ENCODE peak calls at places on chromosomes 12 and 14, in five cellular contexts. W, Y, B, M and V are unnamed samples.
A peak's percentile ranks its signal among the peaks of the same experiment; 100 is the strongest.

GRCh38 chr12:132311201-132311915 is 18.0 kb downstream of the GALNT9 start:
- DNase-seq in Y (no peak), B (no peak), W (no peak), M (no peak), V (no peak)

GRCh38 chr12:50103767-50104321 is at the start of gene GPD1:
- DNase-seq in B (no peak), Y (no peak), M (peak; percentile 25), W (no peak), V (no peak)

GRCh38 chr12:132465269-132466190 is 24.4 kb upstream of the FBRSL1 start:
- DNase-seq in B (no peak), M (no peak), W (no peak), Y (no peak), V (no peak)

GRCh38 chr12:64006211-64006610 is 161.7 kb downstream of the SRGAP1 start:
- DNase-seq in B (no peak), W (no peak), Y (no peak), M (peak; percentile 80), V (no peak)

GRCh38 chr12:2575245-2575644 is 219.5 kb upstream of the FKBP4 start:
- DNase-seq in M (no peak), W (no peak), Y (no peak), B (no peak), V (no peak)

GRCh38 chr12:52018448-52019122 is 11.8 kb downstream of the TAMALIN start:
- DNase-seq in B (no peak), Y (no peak), M (no peak), W (no peak), V (no peak)

GRCh38 chr14:53545217-53545616 is 392.1 kb upstream of the DDHD1 start:
- DNase-seq in Y (no peak), W (peak; percentile 61), M (peak; percentile 11), B (no peak), V (no peak)

GRCh38 chr14:94471045-94471444 is 5.0 kb downstream of the SERPINA9 start:
- DNase-seq in Y (no peak), W (no peak), M (no peak), B (no peak), V (no peak)

GRCh38 chr14:55073856-55074255 is 22.4 kb downstream of the MAPK1IP1L start:
- DNase-seq in Y (no peak), W (no peak), B (no peak), M (peak; percentile 75), V (no peak)

GRCh38 chr12:17579148-17580026 is 510.6 kb downstream of the RERGL start:
- DNase-seq in W (no peak), M (no peak), B (no peak), Y (peak; percentile 25), V (no peak)

GRCh38 chr12:104480826-104481457 is 24.2 kb downstream of the CHST11 start:
- DNase-seq in Y (no peak), B (no peak), M (peak; percentile 43), W (no peak), V (peak; percentile 83)

GRCh38 chr14:68458840-68459469 is 333.9 kb downstream of the ZFP36L1 start:
- DNase-seq in M (peak; percentile 93), B (peak; percentile 96), Y (no peak), W (no peak), V (no peak)

GRCh38 chr12:55929306-55929791 is 1.6 kb upstream of the DGKA start:
- DNase-seq in B (no peak), W (peak; percentile 92), M (no peak), Y (no peak), V (peak; percentile 86)

GRCh38 chr14:37197421-37198272 is at the start of gene MIPOL1:
- DNase-seq in B (peak; percentile 76), Y (peak; percentile 18), M (peak; percentile 89), W (no peak), V (peak; percentile 93)

GRCh38 chr12:127108360-127109215 is 1158.4 kb upstream of the TMEM132C start:
- DNase-seq in W (peak; percentile 69), B (peak; percentile 73), M (peak; percentile 64), Y (peak; percentile 42), V (peak; percentile 29)

GRCh38 chr12:29429999-29430698 is 49.2 kb upstream of the ERGIC2 start:
- DNase-seq in W (no peak), Y (peak; percentile 95), B (no peak), M (no peak), V (no peak)

GRCh38 chr12:57216931-57217871 is 607 bp downstream of the NXPH4 start:
- DNase-seq in Y (no peak), W (no peak), B (peak; percentile 32), M (no peak), V (no peak)

GRCh38 chr14:28398501-28398900 is 368.1 kb upstream of the FOXG1 start:
- DNase-seq in Y (no peak), B (no peak), W (no peak), M (no peak), V (no peak)

GRCh38 chr12:62296001-62296400 is 35.8 kb downstream of the USP15 start:
- DNase-seq in W (no peak), Y (no peak), B (no peak), M (no peak), V (no peak)

GRCh38 chr14:37668646-37669045 is 73.2 kb downstream of the TTC6 start:
- DNase-seq in M (no peak), B (no peak), Y (no peak), W (no peak), V (no peak)

GRCh38 chr12:93223440-93224426 is 154.0 kb upstream of the NUDT4 start:
- DNase-seq in B (no peak), M (peak; percentile 57), Y (no peak), W (no peak), V (no peak)

GRCh38 chr12:52354197-52354596 is 13.1 kb downstream of the KRT85 start:
- DNase-seq in B (no peak), Y (no peak), W (no peak), M (no peak), V (peak; percentile 80)

GRCh38 chr12:28689398-28690175 is 459.5 kb upstream of the FAR2 start:
- DNase-seq in Y (no peak), W (no peak), B (no peak), M (no peak), V (no peak)

GRCh38 chr12:6535697-6535946 is 1.3 kb downstream of the GAPDH start:
- DNase-seq in Y (no peak), M (no peak), W (no peak), B (no peak), V (no peak)

GRCh38 chr12:6534158-6534913 is at the start of gene GAPDH:
- DNase-seq in Y (peak; percentile 100), B (peak; percentile 90), M (peak; percentile 98), W (peak; percentile 98), V (peak; percentile 97)

GRCh38 chr12:6536894-6537579 is 2.7 kb downstream of the GAPDH start:
- DNase-seq in W (peak; percentile 25), Y (no peak), B (no peak), M (no peak), V (no peak)

GRCh38 chr12:6534914-6535696 is 788 bp downstream of the GAPDH start:
- DNase-seq in Y (peak; percentile 77), W (peak; percentile 80), M (peak; percentile 75), B (peak; percentile 64), V (peak; percentile 82)

GRCh38 chr12:6535960-6536847 is 1.9 kb downstream of the GAPDH start:
- DNase-seq in W (peak; percentile 22), B (no peak), Y (no peak), M (no peak), V (no peak)
- H3K4me3 ChIP-seq in W (peak overlapping the region; percentile 92), B (peak overlapping the region; percentile 97), Y (peak overlapping the region; percentile 99), M (peak overlapping the region; percentile 94), V (peak overlapping the region; percentile 86)

GRCh38 chr14:35337557-35338255 is 45.5 kb downstream of the PSMA6 start:
- DNase-seq in W (no peak), M (no peak), B (no peak), Y (no peak), V (no peak)

GRCh38 chr14:35335388-35336092 is 43.4 kb downstream of the PSMA6 start:
- DNase-seq in W (no peak), B (peak; percentile 72), Y (no peak), M (no peak), V (no peak)

GRCh38 chr14:35337074-35337556 is 44.9 kb downstream of the PSMA6 start:
- DNase-seq in W (no peak), B (no peak), M (no peak), Y (no peak), V (no peak)

GRCh38 chr14:35333797-35334743 is 41.9 kb downstream of the PSMA6 start:
- DNase-seq in Y (no peak), M (no peak), B (no peak), W (no peak), V (no peak)

DNA sequence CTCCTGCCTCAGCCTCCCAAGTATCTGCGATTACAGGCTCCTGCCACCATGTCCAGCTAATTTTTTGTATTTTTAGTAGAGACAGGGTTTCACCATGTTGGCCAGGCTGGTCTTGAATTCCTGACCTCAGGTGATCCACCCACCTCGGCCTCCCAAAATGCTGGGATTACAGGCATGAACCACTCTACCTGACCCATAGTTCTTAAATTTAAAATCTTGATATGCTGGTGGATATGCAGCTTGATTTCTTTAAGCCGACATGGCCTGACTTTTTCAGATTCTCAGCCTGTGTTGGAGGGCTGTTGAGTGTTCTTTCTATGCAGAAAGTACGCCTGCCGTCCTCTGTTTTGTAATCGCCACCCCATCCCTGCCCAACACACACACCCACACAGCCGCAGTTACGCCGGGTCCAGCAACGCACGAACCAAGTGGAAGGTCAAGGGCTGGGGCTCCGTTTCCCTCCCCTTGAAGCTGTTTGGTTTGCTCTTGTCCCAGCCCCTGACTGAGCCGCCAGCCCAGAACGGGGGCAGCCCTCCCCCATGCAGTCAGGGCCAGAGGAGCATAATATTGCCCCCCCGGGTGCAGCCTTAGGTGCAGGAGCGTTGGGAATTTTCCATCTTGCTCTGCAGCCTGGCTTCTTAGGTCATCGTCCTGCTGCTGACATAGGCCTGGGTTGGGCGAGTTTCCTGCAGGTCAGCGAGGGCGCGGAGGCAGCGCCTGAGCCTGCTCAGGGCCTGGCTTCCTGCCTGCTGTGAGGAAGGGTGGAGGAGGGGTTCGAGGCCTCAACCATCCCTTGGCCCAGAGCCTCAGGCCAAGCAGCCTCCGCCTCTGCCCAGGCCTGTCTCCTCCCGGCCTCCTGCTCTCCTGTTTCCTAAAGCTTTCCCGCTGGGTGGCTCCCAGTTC is 44.2 kb downstream of the PSMA6 start:
- DNase-seq in W (no peak), Y (no peak), B (peak; percentile 89), M (peak; percentile 39), V (peak; percentile 96)
- H3K4me3 ChIP-seq in W (no peak overlapping the region), Y (no peak overlapping the region), B (peak overlapping the region; percentile 32), M (no peak overlapping the region), V (no peak overlapping the region)

DNA sequence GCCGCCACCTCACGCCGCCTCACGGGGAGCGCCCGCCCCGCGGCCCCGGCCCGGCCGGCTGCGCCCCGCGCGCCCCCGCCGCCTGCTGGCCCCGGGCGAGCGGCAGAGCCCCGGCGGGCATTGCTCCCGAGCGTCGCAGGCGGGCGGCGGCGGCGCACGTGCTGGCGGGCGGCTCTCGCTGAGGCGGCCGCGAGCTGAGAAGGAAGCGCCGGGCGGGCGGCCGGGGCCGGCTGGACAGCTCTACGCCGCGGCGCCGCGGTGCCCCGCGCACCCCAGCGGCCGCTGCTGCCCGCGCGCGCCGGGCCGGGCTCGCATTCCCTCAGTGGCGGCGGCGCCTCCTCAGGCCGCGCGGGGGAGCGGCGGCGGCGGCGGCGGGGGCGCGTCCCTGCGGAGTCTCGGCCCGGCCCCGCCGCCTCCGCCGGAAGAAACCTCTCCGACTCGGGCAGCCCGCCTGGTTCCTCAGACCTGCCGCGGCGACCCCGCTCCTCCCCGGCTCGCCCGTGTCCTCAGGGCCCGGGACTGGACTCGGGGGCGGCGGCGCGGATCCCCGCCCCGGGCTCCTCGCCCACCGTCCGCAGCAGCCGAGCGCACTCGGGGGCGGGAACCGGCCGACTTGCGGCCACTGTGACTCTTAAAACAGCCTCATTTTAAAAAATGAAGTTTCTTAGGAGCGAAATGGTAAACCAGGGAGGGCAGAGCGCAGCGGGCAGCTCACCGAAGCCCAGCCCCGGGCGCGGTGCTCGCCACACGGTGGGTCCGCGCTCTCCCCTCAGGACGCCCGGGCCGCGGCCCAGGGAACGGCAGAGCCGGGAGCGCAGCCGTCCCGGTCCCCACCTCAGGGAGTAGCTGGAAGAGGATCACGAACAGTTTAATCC is at the start of gene PITPNM2:
- DNase-seq in Y (no peak), W (peak; percentile 71), M (peak; percentile 64), B (peak; percentile 57), V (no peak)
- H3K4me3 ChIP-seq in Y (peak within 1 kb of the TSS; percentile 55), W (peak within 1 kb of the TSS; percentile 55), M (peak within 1 kb of the TSS; percentile 72), B (peak within 1 kb of the TSS; percentile 80), V (peak within 1 kb of the TSS; percentile 74)

GRCh38 chr12:16346931-16347330 is 514 bp upstream of the MGST1 start:
- DNase-seq in W (no peak), B (peak; percentile 8), M (no peak), Y (no peak), V (no peak)
- H3K4me3 ChIP-seq in W (no peak overlapping the region), B (peak overlapping the region; percentile 76), M (peak overlapping the region; percentile 68), Y (peak overlapping the region; percentile 76), V (no peak overlapping the region)